ENCODE peak calls at places on chromosomes 3 and 15, in six cellular contexts. T is NCI-H1105 treated with DMSO at 0.1 percent for 48 hours; X is RWPE1; O is CD8-positive, alpha-beta T cell; F is pulmonary artery endothelial cell; D is NCI-H748 treated with DMSO at 0.1 percent for 48 hours. W is an unnamed sample.

GRCh38 chr3:33868309-33868708 is 69.9 kb downstream of the PDCD6IP start:
- DNase-seq in D (no peak), X (no peak), T (no peak), O (no peak), F (no peak), W (no peak)

GRCh38 chr15:98865397-98866339 is 141.9 kb downstream of the PGPEP1L start:
- DNase-seq in O (peak; percentile 34), D (peak; percentile 54), F (no peak), X (peak; percentile 76), T (no peak), W (peak; percentile 84)

GRCh38 chr3:194364652-194365434 is 4.7 kb downstream of the LRRC15 start:
- DNase-seq in T (peak; percentile 76), F (peak; percentile 49), O (no peak), X (no peak), D (no peak), W (peak; percentile 87)

GRCh38 chr15:62121273-62122015 is 43.6 kb downstream of the C2CD4B start:
- DNase-seq in D (no peak), X (no peak), T (no peak), O (no peak), F (no peak), W (no peak)

GRCh38 chr15:81273855-81274254 is 50.1 kb downstream of the STARD5 start:
- DNase-seq in O (no peak), F (no peak), D (no peak), T (no peak), X (no peak), W (no peak)

GRCh38 chr15:78850926-78851600 is 21.6 kb upstream of the MORF4L1 start:
- DNase-seq in T (no peak), X (no peak), F (no peak), O (no peak), D (no peak), W (no peak)

GRCh38 chr15:28884151-28884940 is 1.4 kb upstream of the APBA2 start:
- DNase-seq in D (no peak), O (no peak), F (no peak), X (no peak), T (no peak), W (no peak)

GRCh38 chr15:66545249-66545648 is 20.5 kb downstream of the LCTL start:
- DNase-seq in D (no peak), X (no peak), T (no peak), O (no peak), F (no peak), W (no peak)

GRCh38 chr3:69684309-69684981 is 54.8 kb upstream of the MITF start:
- DNase-seq in X (no peak), F (no peak), D (no peak), T (no peak), O (no peak), W (no peak)

GRCh38 chr3:183122257-183122932 is 23.1 kb upstream of the MCCC1 start:
- DNase-seq in X (peak; percentile 63), O (no peak), F (peak; percentile 85), T (peak; percentile 90), D (peak; percentile 56), W (peak; percentile 67)

GRCh38 chr3:49248828-49249227 is 28.2 kb downstream of the C3orf62 start:
- DNase-seq in F (no peak), T (no peak), O (no peak), X (no peak), D (no peak), W (no peak)

GRCh38 chr3:48423883-48424695 is 5.8 kb downstream of the PLXNB1 start:
- DNase-seq in T (no peak), D (no peak), O (no peak), X (no peak), F (no peak), W (no peak)

GRCh38 chr15:61025746-61026256 is 203.3 kb downstream of the RORA start:
- DNase-seq in T (no peak), O (no peak), D (no peak), X (no peak), F (no peak), W (no peak)